ENCODE peak calls at places on chromosomes 16 and 17, in seven cellular contexts. D is stimulated activated CD8-positive, alpha-beta memory T cell treated with anti-CD3 and anti-CD28 coated beads, Interleukin-15, amount 100 ng/mL, for 24 hours; U is RCC 7860; V is stimulated activated CD4-positive, alpha-beta T cell treated with anti-CD3 and anti-CD28 coated beads, Interleukin-1b, Interleukin-23, amount 100 ng/mL, for 1 hour; Q is effector memory CD8-positive, alpha-beta T cell; S is activated T-cell treated with anti-CD3 and anti-CD28 coated beads for 1 hour; P is body of pancreas. W is an unnamed sample.

GRCh38 chr17:77363821-77364361 is 223.1 kb downstream of the SEC14L1 start:
- DNase-seq in D (no peak), U (peak), V (no peak), Q (no peak), S (peak), P (peak), W (no peak)

GRCh38 chr17:57305329-57305728 is 49.0 kb downstream of the MSI2 start:
- DNase-seq in D (no peak), U (no peak), V (no peak), Q (no peak), S (no peak), P (no peak), W (no peak)

GRCh38 chr17:9239821-9240658 is 218.7 kb downstream of the NTN1 start:
- DNase-seq in D (peak), U (no peak), V (peak), Q (peak), S (peak), P (peak), W (peak)

GRCh38 chr16:50093607-50094570 is 28.1 kb downstream of the HEATR3 start:
- DNase-seq in D (no peak), U (no peak), V (no peak), Q (peak), S (no peak), P (peak), W (no peak)

GRCh38 chr17:10052414-10052813 is 146.0 kb downstream of the GAS7 start:
- DNase-seq in D (no peak), U (no peak), V (no peak), Q (no peak), S (no peak), P (no peak), W (no peak)

GRCh38 chr16:57304169-57305061 is 19.9 kb upstream of the PLLP start:
- DNase-seq in D (no peak), U (peak), V (no peak), Q (no peak), S (no peak), P (peak), W (no peak)

GRCh38 chr16:85898521-85899442 is at the start of gene IRF8:
- DNase-seq in D (peak), U (no peak), V (peak), Q (peak), S (peak), P (peak), W (no peak)

GRCh38 chr17:44922136-44922535 is 6.8 kb upstream of the GFAP start:
- DNase-seq in D (no peak), U (no peak), V (no peak), Q (no peak), S (no peak), P (no peak), W (no peak)

GRCh38 chr16:19135896-19136438 is 22.2 kb downstream of the ITPRIPL2 start:
- DNase-seq in D (no peak), U (no peak), V (no peak), Q (no peak), S (no peak), P (no peak), W (no peak)

GRCh38 chr16:84286568-84287220 is 8.0 kb upstream of the WFDC1 start:
- DNase-seq in D (no peak), U (peak), V (no peak), Q (no peak), S (no peak), P (peak), W (no peak)

GRCh38 chr16:50653633-50654524 is 27.2 kb downstream of the SNX20 start:
- DNase-seq in D (no peak), U (no peak), V (no peak), Q (no peak), S (no peak), P (peak), W (no peak)

GRCh38 chr17:38693700-38694329 is 11.3 kb upstream of the MLLT6 start:
- DNase-seq in D (no peak), U (no peak), V (no peak), Q (no peak), S (no peak), P (peak), W (no peak)

GRCh38 chr16:49472598-49472997 is 99.0 kb downstream of the C16orf78 start:
- DNase-seq in D (no peak), U (no peak), V (no peak), Q (no peak), S (no peak), P (no peak), W (no peak)

GRCh38 chr17:45282683-45283644 is 21.1 kb upstream of the SPATA32 start:
- DNase-seq in D (no peak), U (no peak), V (no peak), Q (no peak), S (no peak), P (peak), W (no peak)

GRCh38 chr17:16639438-16639837 is 14.2 kb downstream of the ZNF624 start:
- DNase-seq in D (no peak), U (no peak), V (no peak), Q (no peak), S (no peak), P (peak), W (no peak)

GRCh38 chr16:54547052-54547451 is 260.5 kb upstream of the IRX3 start:
- DNase-seq in D (no peak), U (no peak), V (no peak), Q (no peak), S (no peak), P (no peak), W (no peak)

GRCh38 chr16:71645450-71645849 is 19.5 kb downstream of the MARVELD3 start:
- DNase-seq in D (no peak), U (no peak), V (no peak), Q (no peak), S (no peak), P (peak), W (no peak)

GRCh38 chr17:66308856-66309255 is 6.4 kb downstream of the PRKCA start:
- DNase-seq in D (no peak), U (no peak), V (no peak), Q (no peak), S (no peak), P (no peak), W (no peak)

GRCh38 chr16:89095401-89095974 is 1.8 kb downstream of the ACSF3 start:
- DNase-seq in D (no peak), U (no peak), V (no peak), Q (no peak), S (no peak), P (no peak), W (no peak)

GRCh38 chr17:56142325-56142724 is 10.9 kb upstream of the ANKFN1 start:
- DNase-seq in D (no peak), U (no peak), V (no peak), Q (no peak), S (no peak), P (peak), W (no peak)

GRCh38 chr16:35149550-35149949 is 1690.1 kb downstream of the TP53TG3F start:
- DNase-seq in D (no peak), U (no peak), V (no peak), Q (no peak), S (no peak), P (no peak), W (no peak)

GRCh38 chr16:88628512-88628974 is 9.8 kb upstream of the IL17C start:
- DNase-seq in D (no peak), U (no peak), V (no peak), Q (no peak), S (no peak), P (no peak), W (no peak)

GRCh38 chr16:96935-97381 is 18.9 kb downstream of the MPG start:
- DNase-seq in D (peak), U (peak), V (peak), Q (peak), S (peak), P (peak), W (no peak)

W was measured in cortex of kidney.